ENCODE peak calls at places on chromosome 2, in six cellular contexts. U, Q, S, D, Y and X are unnamed samples.

GRCh38 chr2:240351826-240352426 is 83.5 kb upstream of the GPC1 start:
- DNase-seq in U (no peak), Q (peak; percentile 94), S (peak; percentile 81), D (no peak), Y (no peak), X (peak; percentile 81)

GRCh38 chr2:150122871-150123588 is 364.4 kb downstream of the RND3 start:
- DNase-seq in U (no peak), Q (no peak), S (no peak), D (no peak), Y (no peak), X (no peak)

GRCh38 chr2:219142329-219142728 is 18.3 kb downstream of the NHEJ1 start:
- DNase-seq in U (peak; percentile 88), Q (no peak), S (no peak), D (no peak), Y (no peak), X (no peak)

GRCh38 chr2:28009732-28010131 is 119.2 kb downstream of the BABAM2 start:
- DNase-seq in U (peak; percentile 10), Q (peak; percentile 9), S (no peak), D (no peak), Y (no peak), X (no peak)

GRCh38 chr2:33058716-33059451 is 112.1 kb downstream of the LTBP1 start:
- DNase-seq in U (no peak), Q (no peak), S (no peak), D (no peak), Y (no peak), X (no peak)

GRCh38 chr2:38522754-38523349 is 79.9 kb downstream of the HNRNPLL start:
- DNase-seq in U (no peak), Q (no peak), S (no peak), D (no peak), Y (no peak), X (no peak)

GRCh38 chr2:234403074-234403473 is 93.8 kb downstream of the ARL4C start:
- DNase-seq in U (no peak), Q (no peak), S (no peak), D (no peak), Y (no peak), X (no peak)

GRCh38 chr2:46512185-46512584 is 32.8 kb downstream of the TMEM247 start:
- DNase-seq in U (no peak), Q (no peak), S (no peak), D (no peak), Y (no peak), X (no peak)

GRCh38 chr2:239302808-239303557 is 97.8 kb downstream of the HDAC4 start:
- DNase-seq in U (no peak), Q (no peak), S (no peak), D (no peak), Y (no peak), X (no peak)